ENCODE peak calls at places on chromosomes 5 and 9, in eight cellular contexts. One of them, this sample, is unnamed.
A peak's percentile ranks its signal among the peaks of the same experiment; 100 is the strongest.

GRCh38 chr5:103036601-103037000 is 83.3 kb downstream of the GIN1 start:
- DNase-seq in naive thymus-derived CD4-positive, alpha-beta T cell: no peak
- DNase-seq in aorta: no peak
- DNase-seq in GM23248: no peak
- DNase-seq in A673: no peak
- DNase-seq in endothelial cell of umbilical vein: no peak
- DNase-seq in mammary epithelial cell: no peak
- DNase-seq in left lung: no peak
- DNase-seq in this sample: no peak

GRCh38 chr5:53476531-53477480 is 3.6 kb upstream of the FST start:
- DNase-seq in naive thymus-derived CD4-positive, alpha-beta T cell: no peak
- DNase-seq in aorta: no peak
- DNase-seq in GM23248: no peak
- DNase-seq in A673: no peak
- DNase-seq in endothelial cell of umbilical vein: peak; percentile 10
- DNase-seq in mammary epithelial cell: no peak
- DNase-seq in left lung: no peak
- DNase-seq in this sample: no peak

GRCh38 chr5:27217160-27217956 is 179.0 kb upstream of the CDH9 start:
- DNase-seq in naive thymus-derived CD4-positive, alpha-beta T cell: no peak
- DNase-seq in aorta: no peak
- DNase-seq in GM23248: no peak
- DNase-seq in A673: no peak
- DNase-seq in endothelial cell of umbilical vein: no peak
- DNase-seq in mammary epithelial cell: no peak
- DNase-seq in left lung: no peak
- DNase-seq in this sample: no peak

GRCh38 chr9:114000671-114001409 is 77.3 kb downstream of the AMBP start:
- DNase-seq in naive thymus-derived CD4-positive, alpha-beta T cell: no peak
- DNase-seq in aorta: peak; percentile 69
- DNase-seq in GM23248: peak; percentile 33
- DNase-seq in A673: no peak
- DNase-seq in endothelial cell of umbilical vein: no peak
- DNase-seq in mammary epithelial cell: no peak
- DNase-seq in left lung: peak; percentile 17
- DNase-seq in this sample: no peak

GRCh38 chr9:967436-967835 is 9.0 kb upstream of the DMRT3 start:
- DNase-seq in naive thymus-derived CD4-positive, alpha-beta T cell: no peak
- DNase-seq in aorta: no peak
- DNase-seq in GM23248: no peak
- DNase-seq in A673: no peak
- DNase-seq in endothelial cell of umbilical vein: no peak
- DNase-seq in mammary epithelial cell: no peak
- DNase-seq in left lung: no peak
- DNase-seq in this sample: no peak

GRCh38 chr9:91253488-91253887 is 108.2 kb downstream of the AUH start:
- DNase-seq in naive thymus-derived CD4-positive, alpha-beta T cell: peak; percentile 7
- DNase-seq in aorta: no peak
- DNase-seq in GM23248: no peak
- DNase-seq in A673: no peak
- DNase-seq in endothelial cell of umbilical vein: no peak
- DNase-seq in mammary epithelial cell: peak; percentile 9
- DNase-seq in left lung: no peak
- DNase-seq in this sample: no peak

GRCh38 chr5:180116441-180117377 is 45.1 kb upstream of the RNF130 start:
- DNase-seq in naive thymus-derived CD4-positive, alpha-beta T cell: no peak
- DNase-seq in aorta: peak; percentile 62
- DNase-seq in GM23248: no peak
- DNase-seq in A673: no peak
- DNase-seq in endothelial cell of umbilical vein: no peak
- DNase-seq in mammary epithelial cell: peak; percentile 12
- DNase-seq in left lung: peak; percentile 27
- DNase-seq in this sample: peak; percentile 77

GRCh38 chr5:171428849-171429542 is 9.5 kb downstream of the FGF18 start:
- DNase-seq in naive thymus-derived CD4-positive, alpha-beta T cell: no peak
- DNase-seq in aorta: no peak
- DNase-seq in GM23248: no peak
- DNase-seq in A673: no peak
- DNase-seq in endothelial cell of umbilical vein: no peak
- DNase-seq in mammary epithelial cell: no peak
- DNase-seq in left lung: peak; percentile 12
- DNase-seq in this sample: no peak

GRCh38 chr5:93299596-93300308 is 281.3 kb downstream of the NR2F1-AS1 start:
- DNase-seq in naive thymus-derived CD4-positive, alpha-beta T cell: no peak
- DNase-seq in aorta: no peak
- DNase-seq in GM23248: no peak
- DNase-seq in A673: peak; percentile 39
- DNase-seq in endothelial cell of umbilical vein: no peak
- DNase-seq in mammary epithelial cell: no peak
- DNase-seq in left lung: no peak
- DNase-seq in this sample: peak; percentile 47

GRCh38 chr9:87386490-87386889 is 111.2 kb upstream of the DAPK1 start:
- DNase-seq in naive thymus-derived CD4-positive, alpha-beta T cell: no peak
- DNase-seq in aorta: no peak
- DNase-seq in GM23248: no peak
- DNase-seq in A673: no peak
- DNase-seq in endothelial cell of umbilical vein: no peak
- DNase-seq in mammary epithelial cell: peak; percentile 71
- DNase-seq in left lung: no peak
- DNase-seq in this sample: no peak

GRCh38 chr5:54272746-54273145 is 37.6 kb downstream of the ARL15 start:
- DNase-seq in naive thymus-derived CD4-positive, alpha-beta T cell: no peak
- DNase-seq in aorta: no peak
- DNase-seq in GM23248: no peak
- DNase-seq in A673: no peak
- DNase-seq in endothelial cell of umbilical vein: no peak
- DNase-seq in mammary epithelial cell: no peak
- DNase-seq in left lung: no peak
- DNase-seq in this sample: no peak

GRCh38 chr9:137129089-137129455 is 9.9 kb upstream of the GRIN1 start:
- DNase-seq in naive thymus-derived CD4-positive, alpha-beta T cell: no peak
- DNase-seq in aorta: no peak
- DNase-seq in GM23248: peak; percentile 63
- DNase-seq in A673: no peak
- DNase-seq in endothelial cell of umbilical vein: no peak
- DNase-seq in mammary epithelial cell: no peak
- DNase-seq in left lung: no peak
- DNase-seq in this sample: peak; percentile 16

GRCh38 chr9:113164536-113165300 is 13.9 kb downstream of the SLC31A2 start:
- DNase-seq in naive thymus-derived CD4-positive, alpha-beta T cell: no peak
- DNase-seq in aorta: no peak
- DNase-seq in GM23248: peak; percentile 76
- DNase-seq in A673: no peak
- DNase-seq in endothelial cell of umbilical vein: no peak
- DNase-seq in mammary epithelial cell: no peak
- DNase-seq in left lung: no peak
- DNase-seq in this sample: peak; percentile 30

GRCh38 chr5:125604104-125604503 is 819.1 kb upstream of the GRAMD2B start:
- DNase-seq in naive thymus-derived CD4-positive, alpha-beta T cell: no peak
- DNase-seq in aorta: no peak
- DNase-seq in GM23248: no peak
- DNase-seq in A673: no peak
- DNase-seq in endothelial cell of umbilical vein: no peak
- DNase-seq in mammary epithelial cell: no peak
- DNase-seq in left lung: no peak
- DNase-seq in this sample: no peak

GRCh38 chr9:113619156-113619861 is 155.8 kb downstream of the RGS3 start:
- DNase-seq in naive thymus-derived CD4-positive, alpha-beta T cell: no peak
- DNase-seq in aorta: peak; percentile 55
- DNase-seq in GM23248: no peak
- DNase-seq in A673: no peak
- DNase-seq in endothelial cell of umbilical vein: no peak
- DNase-seq in mammary epithelial cell: no peak
- DNase-seq in left lung: no peak
- DNase-seq in this sample: no peak

GRCh38 chr5:133691448-133691847 is 79.1 kb upstream of the FSTL4 start:
- DNase-seq in naive thymus-derived CD4-positive, alpha-beta T cell: no peak
- DNase-seq in aorta: peak; percentile 10
- DNase-seq in GM23248: peak; percentile 8
- DNase-seq in A673: no peak
- DNase-seq in endothelial cell of umbilical vein: no peak
- DNase-seq in mammary epithelial cell: no peak
- DNase-seq in left lung: no peak
- DNase-seq in this sample: no peak

GRCh38 chr9:7461791-7462190 is 337.8 kb downstream of the DMAC1 start:
- DNase-seq in naive thymus-derived CD4-positive, alpha-beta T cell: no peak
- DNase-seq in aorta: no peak
- DNase-seq in GM23248: no peak
- DNase-seq in A673: no peak
- DNase-seq in endothelial cell of umbilical vein: no peak
- DNase-seq in mammary epithelial cell: no peak
- DNase-seq in left lung: no peak
- DNase-seq in this sample: no peak

GRCh38 chr5:84191296-84191695 is 193.4 kb downstream of the EDIL3 start:
- DNase-seq in naive thymus-derived CD4-positive, alpha-beta T cell: no peak
- DNase-seq in aorta: no peak
- DNase-seq in GM23248: no peak
- DNase-seq in A673: no peak
- DNase-seq in endothelial cell of umbilical vein: no peak
- DNase-seq in mammary epithelial cell: no peak
- DNase-seq in left lung: no peak
- DNase-seq in this sample: no peak

GRCh38 chr5:102539598-102539997 is 40.8 kb upstream of the SLCO6A1 start:
- DNase-seq in naive thymus-derived CD4-positive, alpha-beta T cell: no peak
- DNase-seq in aorta: no peak
- DNase-seq in GM23248: no peak
- DNase-seq in A673: peak; percentile 5
- DNase-seq in endothelial cell of umbilical vein: peak; percentile 6
- DNase-seq in mammary epithelial cell: no peak
- DNase-seq in left lung: no peak
- DNase-seq in this sample: no peak

GRCh38 chr5:10975915-10976314 is 214.9 kb upstream of the DAP start:
- DNase-seq in naive thymus-derived CD4-positive, alpha-beta T cell: no peak
- DNase-seq in aorta: no peak
- DNase-seq in GM23248: no peak
- DNase-seq in A673: no peak
- DNase-seq in endothelial cell of umbilical vein: no peak
- DNase-seq in mammary epithelial cell: no peak
- DNase-seq in left lung: no peak
- DNase-seq in this sample: no peak

GRCh38 chr9:20658677-20659473 is 25.2 kb upstream of the FOCAD start:
- DNase-seq in naive thymus-derived CD4-positive, alpha-beta T cell: no peak
- DNase-seq in aorta: no peak
- DNase-seq in GM23248: peak; percentile 47
- DNase-seq in A673: no peak
- DNase-seq in endothelial cell of umbilical vein: peak; percentile 24
- DNase-seq in mammary epithelial cell: peak; percentile 47
- DNase-seq in left lung: no peak
- DNase-seq in this sample: no peak

DNA sequence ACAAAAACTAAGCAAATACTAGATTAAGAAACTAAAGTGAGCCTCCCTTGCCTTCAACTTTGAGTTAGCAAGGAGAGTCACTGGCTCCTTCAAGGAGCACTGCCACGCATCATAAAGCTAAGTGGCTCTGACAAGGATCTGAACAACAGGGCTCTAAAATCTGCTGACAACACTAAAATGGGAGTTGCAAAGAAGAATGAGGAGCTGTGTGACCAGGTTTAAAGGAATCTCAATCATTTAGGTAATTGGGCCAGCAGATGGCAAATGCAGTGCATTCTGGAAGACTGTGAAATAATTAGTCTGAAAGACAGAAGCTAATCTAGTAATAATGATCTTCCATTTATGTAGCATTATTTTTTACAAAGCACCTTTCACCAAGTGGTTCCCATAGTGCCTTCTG is 297.0 kb upstream of the TAS2R1 start:
- DNase-seq in naive thymus-derived CD4-positive, alpha-beta T cell: no peak
- DNase-seq in aorta: no peak
- DNase-seq in GM23248: peak; percentile 44
- DNase-seq in A673: no peak
- DNase-seq in endothelial cell of umbilical vein: no peak
- DNase-seq in mammary epithelial cell: no peak
- DNase-seq in left lung: no peak
- DNase-seq in this sample: peak; percentile 52
- H3K27ac ChIP-seq in naive thymus-derived CD4-positive, alpha-beta T cell: no peak overlapping the region
- H3K27ac ChIP-seq in aorta: no peak overlapping the region
- H3K27ac ChIP-seq in GM23248: no peak overlapping the region
- H3K27ac ChIP-seq in A673: no peak overlapping the region
- H3K27ac ChIP-seq in endothelial cell of umbilical vein: no peak overlapping the region
- H3K27ac ChIP-seq in mammary epithelial cell: no peak overlapping the region
- H3K27ac ChIP-seq in left lung: no peak overlapping the region
- H3K27ac ChIP-seq in this sample: peak overlapping the region; percentile 3

GRCh38 chr5:65480306-65480865 is 1.3 kb downstream of the ADAMTS6 start:
- DNase-seq in naive thymus-derived CD4-positive, alpha-beta T cell: peak; percentile 40
- DNase-seq in aorta: peak; percentile 91
- DNase-seq in GM23248: peak; percentile 84
- DNase-seq in A673: peak; percentile 62
- DNase-seq in endothelial cell of umbilical vein: peak; percentile 91
- DNase-seq in mammary epithelial cell: peak; percentile 67
- DNase-seq in left lung: peak; percentile 76
- DNase-seq in this sample: peak; percentile 93
- H3K4me3 ChIP-seq in naive thymus-derived CD4-positive, alpha-beta T cell: peak overlapping the region; percentile 70
- H3K4me3 ChIP-seq in aorta: peak overlapping the region; percentile 90
- H3K4me3 ChIP-seq in GM23248: peak overlapping the region; percentile 99
- H3K4me3 ChIP-seq in A673: peak overlapping the region; percentile 57
- H3K4me3 ChIP-seq in endothelial cell of umbilical vein: peak overlapping the region; percentile 96
- H3K4me3 ChIP-seq in mammary epithelial cell: peak overlapping the region; percentile 54
- H3K4me3 ChIP-seq in left lung: peak overlapping the region; percentile 46
- H3K4me3 ChIP-seq in this sample: peak overlapping the region; percentile 15

GRCh38 chr5:141507387-141508091 is 18.7 kb downstream of the PCDHGC5 start:
- DNase-seq in naive thymus-derived CD4-positive, alpha-beta T cell: no peak
- DNase-seq in aorta: no peak
- DNase-seq in GM23248: peak; percentile 91
- DNase-seq in A673: no peak
- DNase-seq in endothelial cell of umbilical vein: no peak
- DNase-seq in mammary epithelial cell: peak; percentile 46
- DNase-seq in left lung: no peak
- DNase-seq in this sample: no peak
- H3K36me3 ChIP-seq in naive thymus-derived CD4-positive, alpha-beta T cell: no peaks in the 10 kb centered on the region
- H3K36me3 ChIP-seq in aorta: no peaks in the 10 kb centered on the region
- H3K36me3 ChIP-seq in GM23248: peaks cover 3% of the 10 kb centered on the region
- H3K36me3 ChIP-seq in A673: peaks cover 36% of the 10 kb centered on the region
- H3K36me3 ChIP-seq in endothelial cell of umbilical vein: peaks cover 11% of the 10 kb centered on the region
- H3K36me3 ChIP-seq in mammary epithelial cell: peaks cover 5% of the 10 kb centered on the region
- H3K36me3 ChIP-seq in left lung: no peaks in the 10 kb centered on the region
- H3K36me3 ChIP-seq in this sample: peaks cover 10% of the 10 kb centered on the region

GRCh38 chr5:82277613-82277986 is 554 bp downstream of the RPS23 start:
- DNase-seq in naive thymus-derived CD4-positive, alpha-beta T cell: no peak
- DNase-seq in aorta: no peak
- DNase-seq in GM23248: peak; percentile 56
- DNase-seq in A673: no peak
- DNase-seq in endothelial cell of umbilical vein: no peak
- DNase-seq in mammary epithelial cell: no peak
- DNase-seq in left lung: no peak
- DNase-seq in this sample: no peak
- H3K27ac ChIP-seq in naive thymus-derived CD4-positive, alpha-beta T cell: peak overlapping the region; percentile 80
- H3K27ac ChIP-seq in aorta: peak overlapping the region; percentile 0
- H3K27ac ChIP-seq in GM23248: peak overlapping the region; percentile 75
- H3K27ac ChIP-seq in A673: peak overlapping the region; percentile 92
- H3K27ac ChIP-seq in endothelial cell of umbilical vein: peak overlapping the region; percentile 91
- H3K27ac ChIP-seq in mammary epithelial cell: peak overlapping the region; percentile 93
- H3K27ac ChIP-seq in left lung: peak overlapping the region; percentile 72
- H3K27ac ChIP-seq in this sample: peak overlapping the region; percentile 87

This sample was measured in thyroid gland.